ENCODE peak calls at places on chromosomes 1 and 21, in ten cellular contexts. One of them, this sample, is unnamed.

GRCh38 chr1:209989525-209989924 is 51.5 kb downstream of the SYT14 start:
- DNase-seq in T-cell: no peak
- DNase-seq in T-helper 2 cell: peak; percentile 1
- DNase-seq in tibial nerve: no peak
- DNase-seq in Calu3: no peak
- DNase-seq in AML-193: peak; percentile 56
- DNase-seq in kidney epithelial cell: no peak
- DNase-seq in ovary: no peak
- DNase-seq in fibroblast of the conjunctiva: no peak
- DNase-seq in anterior cingulate cortex: no peak
- DNase-seq in this sample: no peak

GRCh38 chr1:183580281-183580682 is 10.0 kb downstream of the NCF2 start:
- DNase-seq in T-cell: no peak
- DNase-seq in T-helper 2 cell: peak; percentile 30
- DNase-seq in tibial nerve: no peak
- DNase-seq in Calu3: no peak
- DNase-seq in AML-193: peak; percentile 99
- DNase-seq in kidney epithelial cell: no peak
- DNase-seq in ovary: no peak
- DNase-seq in fibroblast of the conjunctiva: no peak
- DNase-seq in anterior cingulate cortex: no peak
- DNase-seq in this sample: no peak

GRCh38 chr1:225508538-225509375 is 80.9 kb upstream of the LBR start:
- DNase-seq in T-cell: no peak
- DNase-seq in T-helper 2 cell: no peak
- DNase-seq in tibial nerve: no peak
- DNase-seq in Calu3: peak; percentile 63
- DNase-seq in AML-193: no peak
- DNase-seq in kidney epithelial cell: peak; percentile 98
- DNase-seq in ovary: no peak
- DNase-seq in fibroblast of the conjunctiva: peak; percentile 91
- DNase-seq in anterior cingulate cortex: no peak
- DNase-seq in this sample: peak; percentile 48

GRCh38 chr1:18452550-18452949 is 28.2 kb upstream of the KLHDC7A start:
- DNase-seq in T-cell: no peak
- DNase-seq in T-helper 2 cell: peak; percentile 17
- DNase-seq in tibial nerve: no peak
- DNase-seq in Calu3: peak; percentile 37
- DNase-seq in AML-193: no peak
- DNase-seq in kidney epithelial cell: no peak
- DNase-seq in ovary: no peak
- DNase-seq in fibroblast of the conjunctiva: no peak
- DNase-seq in anterior cingulate cortex: no peak
- DNase-seq in this sample: no peak

GRCh38 chr1:41915786-41916571 is 2.7 kb downstream of the HIVEP3 start:
- DNase-seq in T-cell: peak; percentile 62
- DNase-seq in T-helper 2 cell: peak; percentile 73
- DNase-seq in tibial nerve: no peak
- DNase-seq in Calu3: peak; percentile 41
- DNase-seq in AML-193: no peak
- DNase-seq in kidney epithelial cell: no peak
- DNase-seq in ovary: no peak
- DNase-seq in fibroblast of the conjunctiva: no peak
- DNase-seq in anterior cingulate cortex: peak; percentile 8
- DNase-seq in this sample: peak; percentile 27

GRCh38 chr1:11620405-11620804 is 33.8 kb downstream of the FBXO2 start:
- DNase-seq in T-cell: no peak
- DNase-seq in T-helper 2 cell: no peak
- DNase-seq in tibial nerve: no peak
- DNase-seq in Calu3: no peak
- DNase-seq in AML-193: no peak
- DNase-seq in kidney epithelial cell: no peak
- DNase-seq in ovary: no peak
- DNase-seq in fibroblast of the conjunctiva: no peak
- DNase-seq in anterior cingulate cortex: no peak
- DNase-seq in this sample: no peak

GRCh38 chr1:229991724-229992333 is 75.2 kb upstream of the GALNT2 start:
- DNase-seq in T-cell: no peak
- DNase-seq in T-helper 2 cell: no peak
- DNase-seq in tibial nerve: no peak
- DNase-seq in Calu3: no peak
- DNase-seq in AML-193: no peak
- DNase-seq in kidney epithelial cell: no peak
- DNase-seq in ovary: no peak
- DNase-seq in fibroblast of the conjunctiva: no peak
- DNase-seq in anterior cingulate cortex: no peak
- DNase-seq in this sample: no peak

GRCh38 chr1:54172614-54173312 is 20.0 kb upstream of the CDCP2 start:
- DNase-seq in T-cell: no peak
- DNase-seq in T-helper 2 cell: no peak
- DNase-seq in tibial nerve: no peak
- DNase-seq in Calu3: no peak
- DNase-seq in AML-193: no peak
- DNase-seq in kidney epithelial cell: no peak
- DNase-seq in ovary: no peak
- DNase-seq in fibroblast of the conjunctiva: no peak
- DNase-seq in anterior cingulate cortex: peak; percentile 6
- DNase-seq in this sample: no peak

GRCh38 chr1:201149400-201149799 is 4.9 kb downstream of the TMEM9 start:
- DNase-seq in T-cell: no peak
- DNase-seq in T-helper 2 cell: peak; percentile 35
- DNase-seq in tibial nerve: no peak
- DNase-seq in Calu3: peak; percentile 43
- DNase-seq in AML-193: peak; percentile 27
- DNase-seq in kidney epithelial cell: no peak
- DNase-seq in ovary: peak; percentile 3
- DNase-seq in fibroblast of the conjunctiva: no peak
- DNase-seq in anterior cingulate cortex: no peak
- DNase-seq in this sample: no peak

GRCh38 chr1:224623743-224624333 is 7.7 kb downstream of the CNIH3 start:
- DNase-seq in T-cell: peak; percentile 88
- DNase-seq in T-helper 2 cell: peak; percentile 99
- DNase-seq in tibial nerve: no peak
- DNase-seq in Calu3: peak; percentile 13
- DNase-seq in AML-193: peak; percentile 58
- DNase-seq in kidney epithelial cell: peak; percentile 89
- DNase-seq in ovary: no peak
- DNase-seq in fibroblast of the conjunctiva: peak; percentile 32
- DNase-seq in anterior cingulate cortex: no peak
- DNase-seq in this sample: no peak

GRCh38 chr1:115308969-115309368 is 29.1 kb downstream of the NGF start:
- DNase-seq in T-cell: no peak
- DNase-seq in T-helper 2 cell: no peak
- DNase-seq in tibial nerve: no peak
- DNase-seq in Calu3: no peak
- DNase-seq in AML-193: no peak
- DNase-seq in kidney epithelial cell: no peak
- DNase-seq in ovary: no peak
- DNase-seq in fibroblast of the conjunctiva: no peak
- DNase-seq in anterior cingulate cortex: no peak
- DNase-seq in this sample: no peak

GRCh38 chr1:3053366-3053980 is 15.5 kb upstream of the PRDM16 start:
- DNase-seq in T-cell: no peak
- DNase-seq in T-helper 2 cell: no peak
- DNase-seq in tibial nerve: no peak
- DNase-seq in Calu3: no peak
- DNase-seq in AML-193: no peak
- DNase-seq in kidney epithelial cell: no peak
- DNase-seq in ovary: no peak
- DNase-seq in fibroblast of the conjunctiva: no peak
- DNase-seq in anterior cingulate cortex: no peak
- DNase-seq in this sample: no peak

GRCh38 chr1:63784489-63785390 is 10.9 kb downstream of the ROR1 start:
- DNase-seq in T-cell: no peak
- DNase-seq in T-helper 2 cell: no peak
- DNase-seq in tibial nerve: no peak
- DNase-seq in Calu3: no peak
- DNase-seq in AML-193: no peak
- DNase-seq in kidney epithelial cell: no peak
- DNase-seq in ovary: no peak
- DNase-seq in fibroblast of the conjunctiva: no peak
- DNase-seq in anterior cingulate cortex: no peak
- DNase-seq in this sample: no peak

GRCh38 chr1:63014267-63014666 is 230.3 kb downstream of the ATG4C start:
- DNase-seq in T-cell: no peak
- DNase-seq in T-helper 2 cell: no peak
- DNase-seq in tibial nerve: no peak
- DNase-seq in Calu3: no peak
- DNase-seq in AML-193: no peak
- DNase-seq in kidney epithelial cell: no peak
- DNase-seq in ovary: no peak
- DNase-seq in fibroblast of the conjunctiva: no peak
- DNase-seq in anterior cingulate cortex: no peak
- DNase-seq in this sample: no peak

GRCh38 chr21:40388046-40388445 is 458.9 kb downstream of the DSCAM start:
- DNase-seq in T-cell: no peak
- DNase-seq in T-helper 2 cell: no peak
- DNase-seq in tibial nerve: no peak
- DNase-seq in Calu3: no peak
- DNase-seq in AML-193: no peak
- DNase-seq in kidney epithelial cell: no peak
- DNase-seq in ovary: no peak
- DNase-seq in fibroblast of the conjunctiva: no peak
- DNase-seq in anterior cingulate cortex: no peak
- DNase-seq in this sample: no peak

GRCh38 chr1:3899776-3900149 is 309 bp downstream of the C1orf174 start:
- DNase-seq in T-cell: no peak
- DNase-seq in T-helper 2 cell: no peak
- DNase-seq in tibial nerve: no peak
- DNase-seq in Calu3: no peak
- DNase-seq in AML-193: no peak
- DNase-seq in kidney epithelial cell: no peak
- DNase-seq in ovary: no peak
- DNase-seq in fibroblast of the conjunctiva: no peak
- DNase-seq in anterior cingulate cortex: no peak
- DNase-seq in this sample: no peak